ENCODE peak calls at places on chromosome 19, in ten cellular contexts. One of them, this sample, is unnamed.

GRCh38 chr19:23823952-23824389 is 65.3 kb upstream of the ZNF681 start:
- DNase-seq in pancreas: no peak
- DNase-seq in transverse colon: peak; percentile 16
- DNase-seq in Peyer's patch: no peak
- DNase-seq in dorsolateral prefrontal cortex: no peak
- DNase-seq in cardiac muscle cell: peak; percentile 4
- DNase-seq in heart left ventricle: no peak
- DNase-seq in AG04449: no peak
- DNase-seq in fibroblast of lung: peak; percentile 3
- DNase-seq in suprapubic skin: no peak
- DNase-seq in this sample: no peak

GRCh38 chr19:58519087-58519354 is 589 bp downstream of the ZBTB45 start:
- DNase-seq in pancreas: peak; percentile 58
- DNase-seq in transverse colon: peak; percentile 70
- DNase-seq in Peyer's patch: peak; percentile 53
- DNase-seq in dorsolateral prefrontal cortex: peak; percentile 35
- DNase-seq in cardiac muscle cell: peak; percentile 87
- DNase-seq in heart left ventricle: peak; percentile 66
- DNase-seq in AG04449: no peak
- DNase-seq in fibroblast of lung: peak; percentile 79
- DNase-seq in suprapubic skin: peak; percentile 80
- DNase-seq in this sample: peak; percentile 27

GRCh38 chr19:42420055-42420544 is 7.1 kb downstream of the LIPE start:
- DNase-seq in pancreas: peak; percentile 61
- DNase-seq in transverse colon: peak; percentile 64
- DNase-seq in Peyer's patch: peak; percentile 71
- DNase-seq in dorsolateral prefrontal cortex: no peak
- DNase-seq in cardiac muscle cell: no peak
- DNase-seq in heart left ventricle: no peak
- DNase-seq in AG04449: no peak
- DNase-seq in fibroblast of lung: peak; percentile 53
- DNase-seq in suprapubic skin: no peak
- DNase-seq in this sample: peak; percentile 62

GRCh38 chr19:41917676-41918075 is 10.6 kb downstream of the ERFL start:
- DNase-seq in pancreas: peak; percentile 16
- DNase-seq in transverse colon: no peak
- DNase-seq in Peyer's patch: no peak
- DNase-seq in dorsolateral prefrontal cortex: no peak
- DNase-seq in cardiac muscle cell: no peak
- DNase-seq in heart left ventricle: no peak
- DNase-seq in AG04449: no peak
- DNase-seq in fibroblast of lung: no peak
- DNase-seq in suprapubic skin: no peak
- DNase-seq in this sample: no peak

GRCh38 chr19:41427647-41428480 is 690 bp upstream of the B3GNT8 start:
- DNase-seq in pancreas: peak; percentile 52
- DNase-seq in transverse colon: peak; percentile 45
- DNase-seq in Peyer's patch: peak; percentile 20
- DNase-seq in dorsolateral prefrontal cortex: no peak
- DNase-seq in cardiac muscle cell: peak; percentile 20
- DNase-seq in heart left ventricle: no peak
- DNase-seq in AG04449: no peak
- DNase-seq in fibroblast of lung: peak; percentile 27
- DNase-seq in suprapubic skin: peak; percentile 76
- DNase-seq in this sample: no peak

GRCh38 chr19:43564800-43565199 is 10.5 kb downstream of the XRCC1 start:
- DNase-seq in pancreas: no peak
- DNase-seq in transverse colon: no peak
- DNase-seq in Peyer's patch: no peak
- DNase-seq in dorsolateral prefrontal cortex: peak; percentile 29
- DNase-seq in cardiac muscle cell: no peak
- DNase-seq in heart left ventricle: no peak
- DNase-seq in AG04449: no peak
- DNase-seq in fibroblast of lung: no peak
- DNase-seq in suprapubic skin: no peak
- DNase-seq in this sample: no peak

GRCh38 chr19:43132696-43133095 is 50.2 kb upstream of the PSG2 start:
- DNase-seq in pancreas: no peak
- DNase-seq in transverse colon: no peak
- DNase-seq in Peyer's patch: no peak
- DNase-seq in dorsolateral prefrontal cortex: no peak
- DNase-seq in cardiac muscle cell: no peak
- DNase-seq in heart left ventricle: no peak
- DNase-seq in AG04449: no peak
- DNase-seq in fibroblast of lung: no peak
- DNase-seq in suprapubic skin: no peak
- DNase-seq in this sample: no peak

GRCh38 chr19:55362990-55363716 is at the start of gene GARIN5B:
- DNase-seq in pancreas: no peak
- DNase-seq in transverse colon: no peak
- DNase-seq in Peyer's patch: no peak
- DNase-seq in dorsolateral prefrontal cortex: no peak
- DNase-seq in cardiac muscle cell: no peak
- DNase-seq in heart left ventricle: no peak
- DNase-seq in AG04449: no peak
- DNase-seq in fibroblast of lung: no peak
- DNase-seq in suprapubic skin: no peak
- DNase-seq in this sample: no peak

GRCh38 chr19:41706741-41707501 is 1.5 kb upstream of the CEACAM5 start:
- DNase-seq in pancreas: peak; percentile 76
- DNase-seq in transverse colon: peak; percentile 87
- DNase-seq in Peyer's patch: peak; percentile 43
- DNase-seq in dorsolateral prefrontal cortex: no peak
- DNase-seq in cardiac muscle cell: no peak
- DNase-seq in heart left ventricle: no peak
- DNase-seq in AG04449: no peak
- DNase-seq in fibroblast of lung: peak; percentile 3
- DNase-seq in suprapubic skin: no peak
- DNase-seq in this sample: peak; percentile 63

GRCh38 chr19:55647732-55648656 is at the start of gene CCDC106:
- DNase-seq in pancreas: peak; percentile 73
- DNase-seq in transverse colon: peak; percentile 72
- DNase-seq in Peyer's patch: peak; percentile 72
- DNase-seq in dorsolateral prefrontal cortex: peak; percentile 57
- DNase-seq in cardiac muscle cell: peak; percentile 86
- DNase-seq in heart left ventricle: peak; percentile 75
- DNase-seq in AG04449: no peak
- DNase-seq in fibroblast of lung: peak; percentile 75
- DNase-seq in suprapubic skin: peak; percentile 72
- DNase-seq in this sample: no peak

GRCh38 chr19:1512671-1513491 is at the start of gene ADAMTSL5:
- DNase-seq in pancreas: no peak
- DNase-seq in transverse colon: peak; percentile 84
- DNase-seq in Peyer's patch: peak; percentile 42
- DNase-seq in dorsolateral prefrontal cortex: no peak
- DNase-seq in cardiac muscle cell: peak; percentile 67
- DNase-seq in heart left ventricle: peak; percentile 69
- DNase-seq in AG04449: no peak
- DNase-seq in fibroblast of lung: peak; percentile 50
- DNase-seq in suprapubic skin: no peak
- DNase-seq in this sample: no peak

GRCh38 chr19:57227461-57227860 is 3.4 kb upstream of the AURKC start:
- DNase-seq in pancreas: no peak
- DNase-seq in transverse colon: no peak
- DNase-seq in Peyer's patch: no peak
- DNase-seq in dorsolateral prefrontal cortex: no peak
- DNase-seq in cardiac muscle cell: no peak
- DNase-seq in heart left ventricle: no peak
- DNase-seq in AG04449: no peak
- DNase-seq in fibroblast of lung: no peak
- DNase-seq in suprapubic skin: no peak
- DNase-seq in this sample: no peak

GRCh38 chr19:6354098-6354674 is 7.1 kb upstream of the CLPP start:
- DNase-seq in pancreas: no peak
- DNase-seq in transverse colon: no peak
- DNase-seq in Peyer's patch: no peak
- DNase-seq in dorsolateral prefrontal cortex: no peak
- DNase-seq in cardiac muscle cell: no peak
- DNase-seq in heart left ventricle: no peak
- DNase-seq in AG04449: no peak
- DNase-seq in fibroblast of lung: peak; percentile 22
- DNase-seq in suprapubic skin: no peak
- DNase-seq in this sample: no peak
- TF ChIP-seq CTCF in pancreas: peak; percentile 15
- TF ChIP-seq CTCF in transverse colon: peak; percentile 21
- TF ChIP-seq CTCF in Peyer's patch: no peak
- TF ChIP-seq CTCF in dorsolateral prefrontal cortex: peak; percentile 36
- TF ChIP-seq CTCF in cardiac muscle cell: peak; percentile 45
- TF ChIP-seq CTCF in heart left ventricle: peak; percentile 42
- TF ChIP-seq CTCF in AG04449: peak; percentile 27
- TF ChIP-seq CTCF in fibroblast of lung: peak; percentile 60
- TF ChIP-seq CTCF in suprapubic skin: no peak
- TF ChIP-seq CTCF in this sample: no peak

DNA sequence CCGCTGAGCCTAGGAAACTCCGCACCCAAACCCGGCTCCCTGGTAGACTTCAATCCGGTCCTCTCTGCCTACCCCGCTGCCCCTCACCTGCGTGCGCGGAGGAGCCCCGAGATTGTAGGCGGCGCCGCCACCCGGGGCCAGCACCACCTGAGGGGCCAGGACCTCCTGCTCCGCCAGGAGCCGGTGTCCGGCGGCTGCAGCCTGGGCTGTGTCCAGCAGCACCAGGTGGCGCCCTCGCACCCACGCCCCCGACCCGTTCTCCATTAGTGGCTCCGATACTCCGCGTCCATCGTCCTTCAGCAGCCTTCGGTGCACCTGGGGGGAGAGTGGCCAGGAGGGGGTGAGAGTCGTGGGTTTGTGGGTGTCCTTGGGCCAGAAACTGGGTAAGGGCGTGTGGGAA is 18.5 kb downstream of the MAN2B1 start:
- DNase-seq in pancreas: peak; percentile 66
- DNase-seq in transverse colon: no peak
- DNase-seq in Peyer's patch: no peak
- DNase-seq in dorsolateral prefrontal cortex: no peak
- DNase-seq in cardiac muscle cell: no peak
- DNase-seq in heart left ventricle: no peak
- DNase-seq in AG04449: no peak
- DNase-seq in fibroblast of lung: no peak
- DNase-seq in suprapubic skin: no peak
- DNase-seq in this sample: no peak
- TF ChIP-seq CTCF in pancreas: peak; percentile 16
- TF ChIP-seq CTCF in transverse colon: no peak
- TF ChIP-seq CTCF in Peyer's patch: no peak
- TF ChIP-seq CTCF in dorsolateral prefrontal cortex: no peak
- TF ChIP-seq CTCF in cardiac muscle cell: peak; percentile 44
- TF ChIP-seq CTCF in heart left ventricle: peak; percentile 37
- TF ChIP-seq CTCF in AG04449: peak; percentile 28
- TF ChIP-seq CTCF in fibroblast of lung: peak; percentile 28
- TF ChIP-seq CTCF in suprapubic skin: no peak
- TF ChIP-seq CTCF in this sample: no peak

DNA sequence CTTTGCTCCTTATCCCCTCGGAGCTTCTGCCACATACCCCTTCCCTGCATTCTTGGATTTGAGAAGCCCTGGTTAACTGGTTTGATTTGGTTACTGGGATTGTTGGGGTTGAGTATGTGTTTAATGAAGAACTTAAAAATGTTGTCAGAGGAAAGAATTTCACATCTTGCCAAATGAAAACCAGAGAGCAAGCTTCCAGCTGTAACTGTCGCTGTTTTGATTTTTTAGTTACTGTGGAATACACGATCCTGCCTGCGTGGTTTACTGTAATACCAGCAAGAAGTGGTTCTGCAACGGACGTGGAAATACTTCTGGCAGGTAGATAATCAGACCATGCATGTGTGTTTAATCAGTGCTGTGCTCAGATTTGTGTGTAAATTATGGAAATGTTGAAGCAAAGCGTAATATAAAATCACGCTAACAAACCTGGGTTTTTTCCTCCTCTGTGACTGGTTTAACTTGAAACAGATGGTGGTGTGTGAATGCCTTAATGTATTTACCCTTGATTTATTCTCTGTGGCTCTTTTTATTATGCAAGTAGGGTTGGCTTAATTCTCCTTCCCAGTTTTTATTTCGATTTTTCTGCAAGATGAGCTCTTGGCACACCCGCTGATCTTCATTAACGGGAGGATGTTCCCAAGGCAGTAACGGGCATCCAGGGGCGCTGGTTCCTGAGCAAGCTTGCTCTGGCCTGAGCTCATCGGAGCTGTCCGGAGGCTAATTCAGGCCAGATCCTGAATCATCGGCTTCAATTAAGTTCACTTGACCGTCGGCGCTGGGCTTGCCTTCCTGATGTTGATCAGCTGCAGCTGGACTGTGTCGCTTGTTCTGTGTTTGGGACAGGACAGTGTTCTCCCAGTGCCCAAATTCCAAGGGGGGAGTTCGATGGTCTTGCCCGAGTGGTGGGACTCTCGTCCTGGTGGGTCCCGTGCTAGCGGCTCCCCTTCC is 16.0 kb downstream of the UPF1 start:
- DNase-seq in pancreas: no peak
- DNase-seq in transverse colon: no peak
- DNase-seq in Peyer's patch: no peak
- DNase-seq in dorsolateral prefrontal cortex: no peak
- DNase-seq in cardiac muscle cell: no peak
- DNase-seq in heart left ventricle: no peak
- DNase-seq in AG04449: no peak
- DNase-seq in fibroblast of lung: peak; percentile 54
- DNase-seq in suprapubic skin: no peak
- DNase-seq in this sample: no peak
- TF ChIP-seq CTCF in pancreas: no peak
- TF ChIP-seq CTCF in transverse colon: no peak
- TF ChIP-seq CTCF in Peyer's patch: no peak
- TF ChIP-seq CTCF in dorsolateral prefrontal cortex: no peak
- TF ChIP-seq CTCF in cardiac muscle cell: no peak
- TF ChIP-seq CTCF in heart left ventricle: no peak
- TF ChIP-seq CTCF in AG04449: no peak
- TF ChIP-seq CTCF in fibroblast of lung: no peak
- TF ChIP-seq CTCF in suprapubic skin: no peak
- TF ChIP-seq CTCF in this sample: peak; percentile 39

DNA sequence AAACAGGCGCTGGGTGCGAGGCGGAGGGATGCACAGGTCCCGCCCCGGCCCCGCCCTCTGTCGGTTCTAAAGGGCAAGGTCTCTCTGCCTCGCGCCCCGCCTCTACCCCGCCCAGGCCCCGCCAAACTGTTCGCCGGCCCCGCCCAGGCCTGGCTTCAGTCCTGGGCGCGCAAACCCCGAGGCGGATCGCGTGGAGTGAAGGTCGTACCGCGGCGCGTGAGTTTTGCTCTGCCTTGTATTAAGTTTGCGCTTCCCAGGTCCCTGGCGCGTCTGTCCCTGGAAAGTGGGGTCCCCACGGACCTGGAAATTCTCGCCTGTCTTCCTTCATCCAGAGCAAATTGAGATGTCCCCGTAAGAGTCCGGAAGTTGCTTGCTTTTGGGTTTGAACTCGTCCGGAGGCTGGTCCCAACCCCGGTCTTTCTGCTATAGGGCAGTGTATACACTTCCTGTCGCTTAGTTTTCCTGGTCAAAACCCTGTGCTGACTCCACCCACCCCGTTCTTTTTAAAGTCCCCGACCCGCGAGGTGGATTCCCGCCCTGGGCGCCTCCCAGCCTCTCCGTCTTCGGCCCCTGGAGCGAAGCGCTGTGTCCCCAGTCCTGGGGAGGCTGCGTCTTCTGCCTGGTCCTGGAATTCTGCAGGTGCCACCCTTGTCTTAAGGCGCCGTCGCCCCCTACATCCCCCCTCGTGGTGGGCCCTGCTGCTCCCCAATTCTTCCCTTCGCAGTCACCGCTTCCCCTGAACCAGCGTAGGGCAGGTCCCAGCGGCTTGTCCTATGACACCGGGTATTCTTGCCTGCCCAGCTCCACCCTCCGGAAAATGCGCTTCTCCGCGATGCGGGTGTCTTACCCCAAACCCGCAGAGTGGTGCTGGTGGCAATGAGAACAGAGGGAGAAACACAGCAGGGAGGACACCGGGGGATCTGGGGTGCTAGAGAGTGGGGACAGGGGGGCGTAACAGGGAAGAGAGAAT is 8.6 kb downstream of the ZNF808 start:
- DNase-seq in pancreas: peak; percentile 66
- DNase-seq in transverse colon: peak; percentile 82
- DNase-seq in Peyer's patch: peak; percentile 94
- DNase-seq in dorsolateral prefrontal cortex: peak; percentile 54
- DNase-seq in cardiac muscle cell: peak; percentile 93
- DNase-seq in heart left ventricle: peak; percentile 91
- DNase-seq in AG04449: no peak
- DNase-seq in fibroblast of lung: peak; percentile 71
- DNase-seq in suprapubic skin: peak; percentile 93
- DNase-seq in this sample: peak; percentile 86
- TF ChIP-seq CTCF in pancreas: no peak
- TF ChIP-seq CTCF in transverse colon: peak; percentile 24
- TF ChIP-seq CTCF in Peyer's patch: no peak
- TF ChIP-seq CTCF in dorsolateral prefrontal cortex: no peak
- TF ChIP-seq CTCF in cardiac muscle cell: no peak
- TF ChIP-seq CTCF in heart left ventricle: peak; percentile 42
- TF ChIP-seq CTCF in AG04449: peak; percentile 6
- TF ChIP-seq CTCF in fibroblast of lung: no peak
- TF ChIP-seq CTCF in suprapubic skin: no peak
- TF ChIP-seq CTCF in this sample: peak; percentile 21

This sample was measured in natural killer cell.